ENCODE peak calls at places on chromosomes 1 and 21, in six cellular contexts. Z is thoracic aorta, W is GM23338, D is fibroblast of lung, I is fibroblast of the aortic adventitia, B is choroid plexus epithelial cell. Q is an unnamed sample.

GRCh38 chr1:43706598-43707190 is 642 bp upstream of the ST3GAL3 start:
- DNase-seq in Z (no peak), W (peak; percentile 84), D (peak; percentile 30), I (peak; percentile 26), B (peak; percentile 26), Q (peak; percentile 44)

GRCh38 chr21:44854664-44855446 is 18.6 kb downstream of the PTTG1IP start:
- DNase-seq in Z (no peak), W (no peak), D (no peak), I (no peak), B (no peak), Q (no peak)

GRCh38 chr1:146036241-146036989 is 14.9 kb upstream of the HJV start:
- DNase-seq in Z (no peak), W (no peak), D (peak; percentile 18), I (no peak), B (peak; percentile 13), Q (no peak)

GRCh38 chr1:198701766-198702539 is 63.1 kb downstream of the PTPRC start:
- DNase-seq in Z (no peak), W (peak; percentile 46), D (no peak), I (no peak), B (no peak), Q (no peak)

GRCh38 chr1:9984253-9984652 is 12.8 kb upstream of the RBP7 start:
- DNase-seq in Z (no peak), W (no peak), D (no peak), I (no peak), B (no peak), Q (no peak)

GRCh38 chr1:234256359-234256758 is 116.9 kb upstream of the COA6 start:
- DNase-seq in Z (no peak), W (peak; percentile 11), D (peak; percentile 84), I (no peak), B (peak; percentile 12), Q (peak; percentile 28)

GRCh38 chr1:62613325-62613727 is 16.0 kb downstream of the ANGPTL3 start:
- DNase-seq in Z (no peak), W (no peak), D (no peak), I (no peak), B (no peak), Q (no peak)

GRCh38 chr21:39111928-39112327 is 71.3 kb downstream of the PSMG1 start:
- DNase-seq in Z (no peak), W (no peak), D (peak; percentile 60), I (peak; percentile 91), B (no peak), Q (no peak)

GRCh38 chr21:17554619-17555472 is 42.0 kb downstream of the CXADR start:
- DNase-seq in Z (no peak), W (peak; percentile 33), D (peak; percentile 5), I (peak; percentile 16), B (no peak), Q (peak; percentile 14)

GRCh38 chr1:234689236-234689635 is 79.3 kb upstream of the IRF2BP2 start:
- DNase-seq in Z (no peak), W (no peak), D (no peak), I (no peak), B (no peak), Q (no peak)

GRCh38 chr1:198449281-198449680 is 91.2 kb downstream of the ATP6V1G3 start:
- DNase-seq in Z (no peak), W (no peak), D (peak; percentile 33), I (no peak), B (no peak), Q (peak; percentile 87)

GRCh38 chr1:96306809-96307208 is 414.8 kb upstream of the PTBP2 start:
- DNase-seq in Z (no peak), W (no peak), D (peak; percentile 79), I (peak; percentile 65), B (peak; percentile 69), Q (peak; percentile 65)

GRCh38 chr1:34591751-34592629 is 162.9 kb upstream of the GJB5 start:
- DNase-seq in Z (no peak), W (no peak), D (no peak), I (peak; percentile 11), B (no peak), Q (no peak)

DNA sequence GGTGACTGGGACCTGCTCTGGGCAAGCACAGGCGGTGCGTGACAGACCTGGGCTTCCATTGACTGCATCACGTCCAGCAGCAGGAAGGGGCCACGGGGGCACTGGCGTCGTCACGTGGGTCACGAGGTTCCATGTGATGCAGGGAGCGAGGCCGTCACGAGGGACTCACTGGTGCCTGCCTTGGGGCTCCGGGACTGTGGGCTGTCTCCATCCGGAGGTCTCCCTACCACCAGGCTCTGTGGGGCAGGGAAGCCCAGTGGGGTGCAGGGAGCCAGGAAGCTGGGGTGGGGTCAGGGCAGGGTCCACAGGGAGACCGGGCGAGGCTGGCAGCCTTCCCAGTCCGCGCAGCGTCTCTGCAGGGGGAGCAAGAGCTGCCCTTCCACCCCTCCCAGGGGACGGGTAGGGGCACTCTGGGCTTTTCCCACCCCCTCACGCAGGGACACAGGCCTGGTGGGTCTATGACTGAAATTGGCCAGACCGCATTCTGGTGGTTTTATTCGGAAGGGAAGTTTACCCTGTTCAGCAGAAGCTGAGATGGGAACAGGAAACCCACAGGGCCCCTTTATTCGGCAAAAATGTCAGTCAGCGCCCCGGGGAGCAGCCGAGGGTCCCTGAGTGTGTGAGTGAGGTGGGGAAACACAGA is 416 bp upstream of the TNFRSF14 start:
- DNase-seq in Z (no peak), W (no peak), D (no peak), I (peak; percentile 38), B (peak; percentile 71), Q (no peak)
- H3K4me3 ChIP-seq in Z (peak overlapping the region; percentile 95), W (no peak overlapping the region), D (peak overlapping the region; percentile 75), I (peak overlapping the region; percentile 69), B (peak overlapping the region; percentile 69), Q (peak overlapping the region; percentile 59)

GRCh38 chr1:248884632-248885295 is 21.3 kb upstream of the PGBD2 start:
- DNase-seq in Z (no peak), W (peak; percentile 50), D (peak; percentile 78), I (no peak), B (no peak), Q (no peak)
- TF ChIP-seq CTCF in Z (no peak), W (peak; percentile 55), D (no peak), I (no peak), B (peak; percentile 23), Q (no peak)

GRCh38 chr1:184507165-184507564 is 120.3 kb downstream of the C1orf21 start:
- DNase-seq in Z (no peak), W (no peak), D (no peak), I (no peak), B (no peak), Q (no peak)

GRCh38 chr1:184503221-184503749 is 116.5 kb downstream of the C1orf21 start:
- DNase-seq in Z (no peak), W (no peak), D (no peak), I (no peak), B (no peak), Q (no peak)

GRCh38 chr1:184506501-184506900 is 119.7 kb downstream of the C1orf21 start:
- DNase-seq in Z (no peak), W (no peak), D (no peak), I (no peak), B (no peak), Q (peak; percentile 31)

GRCh38 chr1:184504012-184504694 is 117.3 kb downstream of the C1orf21 start:
- DNase-seq in Z (no peak), W (no peak), D (no peak), I (no peak), B (no peak), Q (no peak)

GRCh38 chr1:184504695-184505338 is 118.0 kb downstream of the C1orf21 start:
- DNase-seq in Z (no peak), W (no peak), D (no peak), I (no peak), B (no peak), Q (no peak)
- H3K4me3 ChIP-seq in Z (no peak overlapping the region), W (no peak overlapping the region), D (no peak overlapping the region), I (no peak overlapping the region), B (no peak overlapping the region), Q (no peak overlapping the region)

GRCh38 chr1:94045465-94046056 is 75.4 kb downstream of the ABCA4 start:
- DNase-seq in Z (peak; percentile 53), W (peak; percentile 98), D (peak; percentile 95), I (peak; percentile 99), B (peak; percentile 100), Q (peak; percentile 93)
- TF ChIP-seq CTCF in Z (peak; percentile 74), W (peak; percentile 64), D (peak; percentile 78), I (peak; percentile 75), B (peak; percentile 76), Q (peak; percentile 76)

GRCh38 chr1:223665592-223666312 is at the start of gene CAPN8:
- DNase-seq in Z (no peak), W (no peak), D (peak; percentile 35), I (peak; percentile 10), B (no peak), Q (peak; percentile 74)
- H3K4me3 ChIP-seq in Z (no peak within 1 kb of the TSS), W (no peak within 1 kb of the TSS), D (no peak within 1 kb of the TSS), I (no peak within 1 kb of the TSS), B (no peak within 1 kb of the TSS), Q (no peak within 1 kb of the TSS)

DNA sequence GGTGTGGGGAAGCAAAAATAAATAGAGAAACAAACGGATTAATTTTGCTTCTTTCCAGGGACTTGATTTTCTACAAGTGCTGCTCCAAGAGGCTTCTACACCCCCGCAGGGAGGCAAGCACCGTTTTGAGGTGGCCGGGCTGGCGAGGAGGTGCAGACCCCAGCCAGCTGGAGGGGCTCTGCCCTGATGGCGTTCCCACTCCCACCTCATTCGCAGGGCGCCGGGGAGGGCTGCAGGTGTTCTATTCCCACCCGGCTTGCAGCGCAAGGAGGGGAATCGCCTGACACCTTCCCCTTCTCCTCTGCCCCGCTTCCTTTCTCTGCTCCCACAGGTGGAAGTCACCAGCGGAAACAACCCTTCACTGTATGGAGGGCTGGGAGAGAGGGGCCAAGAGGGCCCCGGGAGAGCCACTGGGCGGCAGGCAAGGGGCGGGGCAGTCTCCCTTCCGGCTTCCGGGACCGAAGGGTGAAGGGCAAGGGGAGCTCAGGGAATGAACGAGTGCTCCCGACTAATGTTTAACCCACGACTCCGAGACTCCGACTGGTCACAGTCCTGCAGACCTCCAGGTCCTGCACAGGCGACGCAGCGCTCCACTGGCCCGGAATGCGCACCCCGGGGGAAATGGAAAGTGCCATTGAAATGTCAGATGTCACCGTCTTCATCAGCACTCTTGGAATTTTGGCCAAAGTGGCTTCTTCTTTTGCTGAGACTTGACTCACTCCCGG is 29.1 kb downstream of the TEX35 start:
- DNase-seq in Z (no peak), W (peak; percentile 69), D (peak; percentile 7), I (peak; percentile 20), B (no peak), Q (peak; percentile 10)
- TF ChIP-seq CTCF in Z (no peak), W (peak; percentile 9), D (no peak), I (peak; percentile 2), B (no peak), Q (no peak)

GRCh38 chr1:86912501-86912900 is 1.4 kb downstream of the SELENOF start:
- DNase-seq in Z (no peak), W (no peak), D (no peak), I (peak; percentile 22), B (peak; percentile 19), Q (no peak)
- H3K4me3 ChIP-seq in Z (peak overlapping the region; percentile 84), W (peak overlapping the region; percentile 80), D (peak overlapping the region; percentile 85), I (peak overlapping the region; percentile 100), B (peak overlapping the region; percentile 100), Q (peak overlapping the region; percentile 89)

Q was measured in epithelial cell of esophagus.